ENCODE peak calls at places on chromosome 9, in four cellular contexts. Q is type B pancreatic cell, Z is colonic mucosa, L is RWPE1. A is an unnamed sample.

GRCh38 chr9:92328225-92328624 is 2.5 kb downstream of the CENPP start:
- DNase-seq in Q (no peak), Z (no peak), L (peak), A (no peak)

GRCh38 chr9:115923903-115924668 is 229.5 kb upstream of the PAPPA start:
- DNase-seq in Q (no peak), Z (peak), L (no peak), A (no peak)

GRCh38 chr9:134345737-134346136 is 19.5 kb downstream of the RXRA start:
- DNase-seq in Q (no peak), Z (no peak), L (no peak), A (no peak)

GRCh38 chr9:134592018-134592818 is 49.4 kb upstream of the COL5A1 start:
- DNase-seq in Q (peak), Z (no peak), L (peak), A (no peak)

GRCh38 chr9:77449177-77450092 is 198.7 kb downstream of the GNA14 start:
- DNase-seq in Q (no peak), Z (no peak), L (peak), A (no peak)

GRCh38 chr9:97046228-97046627 is 7.3 kb upstream of the CTSV start:
- DNase-seq in Q (no peak), Z (peak), L (peak), A (no peak)

GRCh38 chr9:7592321-7593319 is 207.0 kb downstream of the DMAC1 start:
- DNase-seq in Q (no peak), Z (no peak), L (no peak), A (no peak)

GRCh38 chr9:1001838-1002237 is 25.4 kb downstream of the DMRT3 start:
- DNase-seq in Q (no peak), Z (no peak), L (no peak), A (no peak)

GRCh38 chr9:90905079-90905478 is 103.5 kb downstream of the SYK start:
- DNase-seq in Q (no peak), Z (no peak), L (no peak), A (no peak)

DNA sequence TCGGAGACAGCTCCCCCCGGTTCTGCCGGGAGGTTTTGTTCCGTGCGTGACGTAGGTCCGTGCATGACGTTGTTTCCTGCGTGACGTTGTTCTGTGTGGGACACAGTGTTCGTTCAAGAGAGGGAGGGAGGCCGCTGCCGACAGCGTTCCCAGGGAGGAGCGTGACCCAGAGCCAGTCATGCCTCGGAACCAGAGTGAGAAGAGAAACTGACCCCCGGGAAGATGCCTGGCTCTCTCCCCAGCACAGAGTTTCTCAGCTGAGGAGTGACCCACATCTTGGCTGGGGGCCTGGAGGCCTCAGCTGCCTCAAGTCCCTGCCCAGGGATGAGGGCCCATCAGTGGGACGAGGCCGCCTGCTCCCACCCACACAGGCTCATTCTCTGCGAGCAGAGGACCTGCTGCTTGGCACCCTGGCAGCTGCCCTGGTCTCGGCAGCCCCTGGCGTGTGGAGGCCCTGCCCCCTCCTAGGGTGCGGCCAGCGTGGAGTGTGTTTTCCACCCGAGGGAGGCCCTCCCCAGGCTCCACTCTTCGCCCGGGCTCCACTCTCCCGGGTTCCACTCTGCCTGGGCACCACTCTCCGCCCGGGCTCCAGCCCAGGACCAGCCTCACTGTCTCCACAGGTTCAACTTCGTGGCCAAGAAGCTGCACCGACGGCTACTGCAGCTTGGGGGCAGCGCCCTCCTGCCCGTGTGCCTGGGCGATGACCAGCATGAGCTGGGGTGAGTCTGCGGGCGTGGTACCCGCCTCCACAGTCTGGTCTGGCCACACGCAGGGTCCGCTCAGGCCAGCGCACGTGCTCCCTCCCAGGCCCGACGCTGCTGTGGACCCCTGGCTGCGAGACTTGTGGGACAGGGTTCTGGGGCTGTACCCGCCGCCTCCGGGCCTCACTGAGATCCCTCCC is 7.9 kb downstream of the NDOR1 start:
- DNase-seq in Q (no peak), Z (no peak), L (no peak), A (no peak)
- TF ChIP-seq CTCF in Q (no peak), Z (no peak), L (no peak), A (no peak)

GRCh38 chr9:99894826-99895225 is 11.6 kb upstream of the STX17 start:
- DNase-seq in Q (no peak), Z (no peak), L (no peak), A (no peak)

GRCh38 chr9:99889120-99889519 is 17.3 kb upstream of the STX17 start:
- DNase-seq in Q (no peak), Z (no peak), L (no peak), A (no peak)
- TF ChIP-seq CTCF in Q (no peak), Z (no peak), L (no peak), A (no peak)

GRCh38 chr9:121929893-121930875 is 162.9 kb downstream of the TTLL11 start:
- DNase-seq in Q (no peak), Z (no peak), L (no peak), A (no peak)
- TF ChIP-seq CTCF in Q (peak), Z (no peak), L (no peak), A (no peak)

DNA sequence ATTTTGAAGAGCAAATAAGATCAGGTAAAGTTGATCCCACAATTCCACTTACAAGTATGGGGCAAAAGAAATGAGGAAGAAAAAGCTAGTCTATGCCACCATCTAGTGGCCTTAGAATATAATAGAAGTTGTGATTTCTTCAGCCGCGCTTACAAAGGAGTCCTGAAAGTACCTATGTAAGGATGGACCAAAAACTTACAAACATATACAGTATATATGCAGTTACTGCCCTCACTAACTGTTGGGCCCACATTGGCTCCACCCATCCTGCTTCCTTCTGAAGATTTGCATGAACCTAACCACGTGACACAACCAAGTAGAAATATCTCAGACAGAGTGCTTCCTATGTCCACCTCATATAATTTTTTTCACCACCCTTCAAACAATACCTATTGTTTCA is 11.7 kb upstream of the OR13D1 start:
- DNase-seq in Q (no peak), Z (no peak), L (peak), A (no peak)
- TF ChIP-seq CTCF in Q (peak), Z (peak), L (peak), A (no peak)

DNA sequence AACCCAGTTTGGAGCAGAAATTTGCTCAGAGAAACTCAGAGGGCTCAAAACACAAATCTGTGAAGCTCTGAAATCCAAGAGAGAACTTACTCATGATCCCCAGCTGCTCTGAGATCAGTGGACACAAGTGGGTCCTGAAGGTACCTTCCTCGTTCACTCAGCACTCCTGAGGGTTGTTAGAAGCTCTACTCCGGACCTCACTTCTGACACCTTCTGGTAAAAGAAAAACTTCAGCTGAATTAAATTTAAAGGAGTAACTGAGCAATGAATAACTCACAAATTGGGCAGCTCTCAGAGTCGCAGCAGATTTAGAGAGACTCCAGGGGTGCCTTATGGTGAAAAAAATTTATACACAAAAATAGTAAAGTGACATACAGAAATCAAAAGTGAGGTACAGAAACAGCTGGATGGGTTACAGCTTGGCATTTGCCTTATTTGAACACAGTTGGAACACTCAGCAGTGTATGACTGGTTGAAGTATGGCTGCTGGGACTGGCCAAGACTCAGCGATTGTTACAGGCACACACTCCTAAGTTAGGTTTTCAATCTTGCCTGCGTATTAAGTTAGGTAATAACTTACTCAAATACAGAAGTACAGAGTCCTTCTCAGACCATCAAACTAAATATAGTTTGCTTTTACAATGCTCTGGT is 32.5 kb downstream of the INSL4 start:
- DNase-seq in Q (no peak), Z (no peak), L (no peak), A (no peak)
- TF ChIP-seq CTCF in Q (peak), Z (no peak), L (no peak), A (no peak)

GRCh38 chr9:84067851-84068250 is 87.2 kb downstream of the RMI1 start:
- DNase-seq in Q (no peak), Z (no peak), L (no peak), A (no peak)

GRCh38 chr9:84070590-84070989 is 90.0 kb downstream of the RMI1 start:
- DNase-seq in Q (no peak), Z (no peak), L (no peak), A (no peak)

GRCh38 chr9:84072621-84073180 is 92.1 kb downstream of the RMI1 start:
- DNase-seq in Q (no peak), Z (no peak), L (no peak), A (no peak)

DNA sequence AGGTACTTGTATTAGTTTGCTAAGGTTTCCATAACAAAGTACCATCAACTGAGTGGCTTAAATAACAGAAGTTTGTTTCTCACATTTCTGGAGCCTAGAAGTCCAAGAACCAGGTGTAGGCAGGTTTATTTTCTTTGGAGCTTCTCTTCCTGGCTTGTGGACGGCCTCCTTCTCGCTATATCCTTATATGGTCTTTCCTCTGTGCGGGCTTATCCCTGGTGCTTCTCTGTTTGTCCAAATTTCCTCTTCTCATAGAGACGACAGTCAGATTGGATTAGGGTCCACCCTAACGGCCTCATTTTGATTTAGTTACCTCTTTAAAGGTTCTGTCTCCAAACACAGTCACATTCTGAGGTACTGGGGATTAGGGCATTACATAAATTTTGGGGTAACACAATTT is 88.3 kb downstream of the RMI1 start:
- DNase-seq in Q (no peak), Z (no peak), L (no peak), A (no peak)
- TF ChIP-seq CTCF in Q (no peak), Z (no peak), L (no peak), A (no peak)

GRCh38 chr9:105503873-105504272 is 54.1 kb upstream of the FKTN start:
- DNase-seq in Q (no peak), Z (no peak), L (no peak), A (no peak)
- TF ChIP-seq CTCF in Q (no peak), Z (no peak), L (no peak), A (no peak)

GRCh38 chr9:101393135-101393534 is 5.3 kb downstream of the MRPL50 start:
- DNase-seq in Q (no peak), Z (no peak), L (no peak), A (no peak)

GRCh38 chr9:101387871-101388506 is 3.2 kb upstream of the BAAT start:
- DNase-seq in Q (no peak), Z (peak), L (peak), A (no peak)

GRCh38 chr9:101383361-101383760 is 1.4 kb downstream of the BAAT start:
- DNase-seq in Q (no peak), Z (no peak), L (no peak), A (no peak)

GRCh38 chr9:101388507-101388993 is 3.7 kb upstream of the BAAT start:
- DNase-seq in Q (no peak), Z (no peak), L (no peak), A (no peak)
- TF ChIP-seq CTCF in Q (no peak), Z (no peak), L (no peak), A (no peak)

DNA sequence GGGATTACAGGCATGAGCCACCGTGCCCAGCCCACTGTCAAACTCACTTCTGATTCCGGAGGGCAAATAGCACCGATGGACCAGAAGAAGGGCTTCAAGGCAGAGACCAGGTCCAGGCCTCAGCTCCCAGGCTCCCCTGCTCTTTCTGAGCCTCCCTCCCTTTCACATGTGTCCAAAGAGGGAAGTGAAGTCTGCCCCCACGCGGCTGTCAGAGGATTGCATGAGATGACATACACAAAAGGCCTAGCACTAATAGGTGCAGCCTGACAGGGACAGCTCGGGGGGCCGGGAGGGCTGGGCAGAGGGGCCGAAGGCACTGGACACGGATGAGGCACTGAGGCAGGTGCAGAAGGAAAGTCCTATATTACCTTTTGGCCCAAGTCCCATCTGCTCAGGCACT is 16.1 kb downstream of the FBP1 start:
- DNase-seq in Q (no peak), Z (peak), L (peak), A (no peak)
- TF ChIP-seq CTCF in Q (peak), Z (peak), L (no peak), A (no peak)